ENCODE peak calls at places on chromosomes 13 and 19, in ten cellular contexts. One of them, this sample, is unnamed.

GRCh38 chr13:51241720-51242119 is 19.5 kb downstream of the FAM124A start:
- DNase-seq in CD4-positive, alpha-beta T cell: no peak
- DNase-seq in cardiac muscle cell: no peak
- DNase-seq in GM23338: no peak
- DNase-seq in CD8-positive, alpha-beta T cell: no peak
- DNase-seq in mesothelial cell of epicardium: no peak
- DNase-seq in fibroblast of pulmonary artery: peak
- DNase-seq in cardiac fibroblast: peak
- DNase-seq in nephron progenitor cell: no peak
- DNase-seq in Calu3: no peak
- DNase-seq in this sample: no peak

GRCh38 chr19:17719730-17720486 is 628 bp downstream of the MAP1S start:
- DNase-seq in CD8-positive, alpha-beta T cell: no peak
- DNase-seq in cardiac muscle cell: no peak
- DNase-seq in CD4-positive, alpha-beta T cell: no peak
- DNase-seq in GM23338: peak
- DNase-seq in nephron progenitor cell: no peak
- DNase-seq in mesothelial cell of epicardium: no peak
- DNase-seq in cardiac fibroblast: no peak
- DNase-seq in Calu3: peak
- DNase-seq in fibroblast of pulmonary artery: no peak
- DNase-seq in this sample: peak

GRCh38 chr13:99495478-99496321 is 5.6 kb upstream of the TM9SF2 start:
- DNase-seq in GM23338: no peak
- DNase-seq in CD4-positive, alpha-beta T cell: no peak
- DNase-seq in fibroblast of pulmonary artery: no peak
- DNase-seq in mesothelial cell of epicardium: no peak
- DNase-seq in Calu3: no peak
- DNase-seq in CD8-positive, alpha-beta T cell: no peak
- DNase-seq in nephron progenitor cell: no peak
- DNase-seq in cardiac muscle cell: no peak
- DNase-seq in cardiac fibroblast: no peak
- DNase-seq in this sample: no peak

GRCh38 chr13:98483636-98484288 is 93.1 kb downstream of the STK24 start:
- DNase-seq in cardiac fibroblast: peak
- DNase-seq in CD4-positive, alpha-beta T cell: no peak
- DNase-seq in mesothelial cell of epicardium: no peak
- DNase-seq in CD8-positive, alpha-beta T cell: no peak
- DNase-seq in fibroblast of pulmonary artery: no peak
- DNase-seq in nephron progenitor cell: no peak
- DNase-seq in cardiac muscle cell: no peak
- DNase-seq in Calu3: no peak
- DNase-seq in GM23338: no peak
- DNase-seq in this sample: no peak

GRCh38 chr13:102035969-102036368 is 365.9 kb downstream of the FGF14 start:
- DNase-seq in cardiac fibroblast: no peak
- DNase-seq in mesothelial cell of epicardium: no peak
- DNase-seq in nephron progenitor cell: no peak
- DNase-seq in cardiac muscle cell: no peak
- DNase-seq in GM23338: no peak
- DNase-seq in Calu3: no peak
- DNase-seq in CD8-positive, alpha-beta T cell: no peak
- DNase-seq in CD4-positive, alpha-beta T cell: no peak
- DNase-seq in fibroblast of pulmonary artery: no peak
- DNase-seq in this sample: no peak

GRCh38 chr13:89514534-89515312 is 1832.8 kb upstream of the MIR17HG start:
- DNase-seq in fibroblast of pulmonary artery: peak
- DNase-seq in mesothelial cell of epicardium: no peak
- DNase-seq in cardiac muscle cell: no peak
- DNase-seq in cardiac fibroblast: peak
- DNase-seq in GM23338: peak
- DNase-seq in nephron progenitor cell: no peak
- DNase-seq in CD4-positive, alpha-beta T cell: no peak
- DNase-seq in Calu3: no peak
- DNase-seq in CD8-positive, alpha-beta T cell: no peak
- DNase-seq in this sample: peak

GRCh38 chr19:58053480-58054156 is 5.5 kb upstream of the ZNF135 start:
- DNase-seq in CD8-positive, alpha-beta T cell: no peak
- DNase-seq in cardiac muscle cell: no peak
- DNase-seq in Calu3: no peak
- DNase-seq in fibroblast of pulmonary artery: no peak
- DNase-seq in GM23338: no peak
- DNase-seq in CD4-positive, alpha-beta T cell: no peak
- DNase-seq in mesothelial cell of epicardium: no peak
- DNase-seq in cardiac fibroblast: no peak
- DNase-seq in nephron progenitor cell: no peak
- DNase-seq in this sample: no peak

GRCh38 chr13:38366954-38367645 is 17.4 kb downstream of the UFM1 start:
- DNase-seq in cardiac fibroblast: peak
- DNase-seq in cardiac muscle cell: no peak
- DNase-seq in mesothelial cell of epicardium: no peak
- DNase-seq in nephron progenitor cell: no peak
- DNase-seq in CD8-positive, alpha-beta T cell: no peak
- DNase-seq in CD4-positive, alpha-beta T cell: no peak
- DNase-seq in Calu3: no peak
- DNase-seq in fibroblast of pulmonary artery: peak
- DNase-seq in GM23338: no peak
- DNase-seq in this sample: peak

GRCh38 chr13:105213512-105213911 is 1322.0 kb downstream of the EFNB2 start:
- DNase-seq in cardiac fibroblast: no peak
- DNase-seq in CD8-positive, alpha-beta T cell: no peak
- DNase-seq in Calu3: no peak
- DNase-seq in cardiac muscle cell: no peak
- DNase-seq in nephron progenitor cell: no peak
- DNase-seq in GM23338: peak
- DNase-seq in fibroblast of pulmonary artery: no peak
- DNase-seq in mesothelial cell of epicardium: no peak
- DNase-seq in CD4-positive, alpha-beta T cell: no peak
- DNase-seq in this sample: peak

GRCh38 chr13:67438465-67438864 is 208.3 kb upstream of the PCDH9 start:
- DNase-seq in CD4-positive, alpha-beta T cell: no peak
- DNase-seq in mesothelial cell of epicardium: no peak
- DNase-seq in Calu3: no peak
- DNase-seq in cardiac fibroblast: no peak
- DNase-seq in nephron progenitor cell: no peak
- DNase-seq in GM23338: peak
- DNase-seq in fibroblast of pulmonary artery: no peak
- DNase-seq in CD8-positive, alpha-beta T cell: no peak
- DNase-seq in cardiac muscle cell: peak
- DNase-seq in this sample: no peak
- TF ChIP-seq CTCF in CD4-positive, alpha-beta T cell: no peak
- TF ChIP-seq CTCF in mesothelial cell of epicardium: no peak
- TF ChIP-seq CTCF in Calu3: no peak
- TF ChIP-seq CTCF in cardiac fibroblast: no peak
- TF ChIP-seq CTCF in nephron progenitor cell: no peak
- TF ChIP-seq CTCF in GM23338: peak
- TF ChIP-seq CTCF in fibroblast of pulmonary artery: no peak
- TF ChIP-seq CTCF in CD8-positive, alpha-beta T cell: no peak
- TF ChIP-seq CTCF in cardiac muscle cell: no peak
- TF ChIP-seq CTCF in this sample: no peak

GRCh38 chr13:96020155-96020575 is 33.0 kb downstream of the UGGT2 start:
- DNase-seq in cardiac muscle cell: peak
- DNase-seq in mesothelial cell of epicardium: no peak
- DNase-seq in GM23338: peak
- DNase-seq in fibroblast of pulmonary artery: peak
- DNase-seq in Calu3: peak
- DNase-seq in CD8-positive, alpha-beta T cell: no peak
- DNase-seq in nephron progenitor cell: peak
- DNase-seq in cardiac fibroblast: peak
- DNase-seq in CD4-positive, alpha-beta T cell: no peak
- DNase-seq in this sample: peak
- TF ChIP-seq CTCF in cardiac muscle cell: peak
- TF ChIP-seq CTCF in mesothelial cell of epicardium: peak
- TF ChIP-seq CTCF in GM23338: peak
- TF ChIP-seq CTCF in fibroblast of pulmonary artery: peak
- TF ChIP-seq CTCF in Calu3: no peak
- TF ChIP-seq CTCF in CD8-positive, alpha-beta T cell: no peak
- TF ChIP-seq CTCF in nephron progenitor cell: peak
- TF ChIP-seq CTCF in cardiac fibroblast: peak
- TF ChIP-seq CTCF in CD4-positive, alpha-beta T cell: no peak
- TF ChIP-seq CTCF in this sample: peak

DNA sequence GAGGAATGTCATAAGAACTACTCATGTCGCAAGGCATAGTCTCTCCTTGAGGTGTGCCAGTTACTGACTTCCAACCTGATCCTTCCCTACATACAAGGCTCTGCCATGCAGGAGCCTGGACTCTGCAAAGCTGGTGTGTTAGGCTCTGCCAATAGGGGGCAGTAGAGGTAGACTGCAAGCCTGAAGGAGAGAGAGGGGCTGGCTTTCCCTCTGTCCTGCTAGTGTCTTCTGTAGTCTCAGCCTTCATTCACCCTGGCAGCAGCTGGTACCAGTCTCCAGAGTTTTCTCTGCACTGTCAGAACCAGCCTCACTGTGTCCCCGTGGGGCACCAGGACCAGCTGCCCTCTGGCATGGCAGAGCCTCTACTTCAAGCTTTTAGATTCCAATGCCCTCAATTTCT is 14.5 kb downstream of the SHISA2 start:
- DNase-seq in GM23338: peak
- DNase-seq in cardiac muscle cell: no peak
- DNase-seq in CD4-positive, alpha-beta T cell: no peak
- DNase-seq in cardiac fibroblast: peak
- DNase-seq in mesothelial cell of epicardium: no peak
- DNase-seq in fibroblast of pulmonary artery: no peak
- DNase-seq in nephron progenitor cell: no peak
- DNase-seq in Calu3: no peak
- DNase-seq in CD8-positive, alpha-beta T cell: no peak
- DNase-seq in this sample: peak
- TF ChIP-seq CTCF in GM23338: peak
- TF ChIP-seq CTCF in cardiac muscle cell: peak
- TF ChIP-seq CTCF in CD4-positive, alpha-beta T cell: no peak
- TF ChIP-seq CTCF in cardiac fibroblast: peak
- TF ChIP-seq CTCF in mesothelial cell of epicardium: peak
- TF ChIP-seq CTCF in fibroblast of pulmonary artery: peak
- TF ChIP-seq CTCF in nephron progenitor cell: peak
- TF ChIP-seq CTCF in Calu3: peak
- TF ChIP-seq CTCF in CD8-positive, alpha-beta T cell: peak
- TF ChIP-seq CTCF in this sample: peak

DNA sequence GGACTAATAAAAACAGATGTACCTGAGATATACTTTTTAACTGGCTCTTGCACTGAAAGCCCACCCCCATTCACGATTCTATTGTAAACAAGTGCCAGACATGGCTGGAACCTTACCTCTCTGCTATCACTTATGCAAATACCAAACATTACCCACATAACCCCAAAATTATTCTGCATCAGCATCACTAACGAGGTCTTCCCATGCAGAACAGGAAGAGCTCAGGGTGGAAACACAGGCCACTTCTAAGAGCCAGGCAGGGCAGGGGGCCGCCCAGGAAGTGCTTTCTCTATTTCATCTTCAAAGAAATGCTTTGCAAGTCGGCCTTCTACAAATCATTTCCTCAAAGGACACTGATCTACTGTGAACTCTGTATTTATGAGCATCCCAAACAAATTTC is 7.3 kb downstream of the IRS2 start:
- DNase-seq in CD8-positive, alpha-beta T cell: peak
- DNase-seq in nephron progenitor cell: no peak
- DNase-seq in fibroblast of pulmonary artery: no peak
- DNase-seq in mesothelial cell of epicardium: no peak
- DNase-seq in cardiac muscle cell: no peak
- DNase-seq in Calu3: no peak
- DNase-seq in GM23338: no peak
- DNase-seq in CD4-positive, alpha-beta T cell: no peak
- DNase-seq in cardiac fibroblast: no peak
- DNase-seq in this sample: no peak
- TF ChIP-seq CTCF in CD8-positive, alpha-beta T cell: no peak
- TF ChIP-seq CTCF in nephron progenitor cell: no peak
- TF ChIP-seq CTCF in fibroblast of pulmonary artery: no peak
- TF ChIP-seq CTCF in mesothelial cell of epicardium: no peak
- TF ChIP-seq CTCF in cardiac muscle cell: no peak
- TF ChIP-seq CTCF in Calu3: no peak
- TF ChIP-seq CTCF in GM23338: no peak
- TF ChIP-seq CTCF in CD4-positive, alpha-beta T cell: no peak
- TF ChIP-seq CTCF in cardiac fibroblast: no peak
- TF ChIP-seq CTCF in this sample: no peak

GRCh38 chr13:88005188-88005587 is 334.0 kb downstream of the SLITRK5 start:
- DNase-seq in nephron progenitor cell: no peak
- DNase-seq in cardiac fibroblast: no peak
- DNase-seq in CD8-positive, alpha-beta T cell: no peak
- DNase-seq in cardiac muscle cell: no peak
- DNase-seq in fibroblast of pulmonary artery: no peak
- DNase-seq in GM23338: no peak
- DNase-seq in mesothelial cell of epicardium: no peak
- DNase-seq in CD4-positive, alpha-beta T cell: no peak
- DNase-seq in Calu3: no peak
- DNase-seq in this sample: no peak
- TF ChIP-seq CTCF in nephron progenitor cell: no peak
- TF ChIP-seq CTCF in cardiac fibroblast: no peak
- TF ChIP-seq CTCF in CD8-positive, alpha-beta T cell: no peak
- TF ChIP-seq CTCF in cardiac muscle cell: no peak
- TF ChIP-seq CTCF in fibroblast of pulmonary artery: no peak
- TF ChIP-seq CTCF in GM23338: peak
- TF ChIP-seq CTCF in mesothelial cell of epicardium: no peak
- TF ChIP-seq CTCF in CD4-positive, alpha-beta T cell: no peak
- TF ChIP-seq CTCF in Calu3: no peak
- TF ChIP-seq CTCF in this sample: no peak

GRCh38 chr13:25678398-25678797 is 306.6 kb downstream of the ATP8A2 start:
- DNase-seq in cardiac muscle cell: no peak
- DNase-seq in nephron progenitor cell: no peak
- DNase-seq in CD4-positive, alpha-beta T cell: no peak
- DNase-seq in cardiac fibroblast: no peak
- DNase-seq in Calu3: peak
- DNase-seq in CD8-positive, alpha-beta T cell: no peak
- DNase-seq in fibroblast of pulmonary artery: no peak
- DNase-seq in GM23338: no peak
- DNase-seq in mesothelial cell of epicardium: no peak
- DNase-seq in this sample: no peak
- TF ChIP-seq CTCF in cardiac muscle cell: no peak
- TF ChIP-seq CTCF in nephron progenitor cell: no peak
- TF ChIP-seq CTCF in CD4-positive, alpha-beta T cell: no peak
- TF ChIP-seq CTCF in cardiac fibroblast: no peak
- TF ChIP-seq CTCF in Calu3: no peak
- TF ChIP-seq CTCF in CD8-positive, alpha-beta T cell: no peak
- TF ChIP-seq CTCF in fibroblast of pulmonary artery: no peak
- TF ChIP-seq CTCF in GM23338: peak
- TF ChIP-seq CTCF in mesothelial cell of epicardium: no peak
- TF ChIP-seq CTCF in this sample: no peak

GRCh38 chr19:5138606-5139594 is 170.0 kb downstream of the KDM4B start:
- DNase-seq in fibroblast of pulmonary artery: peak
- DNase-seq in Calu3: no peak
- DNase-seq in cardiac fibroblast: peak
- DNase-seq in mesothelial cell of epicardium: no peak
- DNase-seq in CD8-positive, alpha-beta T cell: peak
- DNase-seq in GM23338: no peak
- DNase-seq in CD4-positive, alpha-beta T cell: peak
- DNase-seq in cardiac muscle cell: no peak
- DNase-seq in nephron progenitor cell: no peak
- DNase-seq in this sample: peak
- TF ChIP-seq CTCF in fibroblast of pulmonary artery: no peak
- TF ChIP-seq CTCF in Calu3: no peak
- TF ChIP-seq CTCF in cardiac fibroblast: no peak
- TF ChIP-seq CTCF in mesothelial cell of epicardium: no peak
- TF ChIP-seq CTCF in CD8-positive, alpha-beta T cell: peak
- TF ChIP-seq CTCF in GM23338: no peak
- TF ChIP-seq CTCF in CD4-positive, alpha-beta T cell: no peak
- TF ChIP-seq CTCF in cardiac muscle cell: peak
- TF ChIP-seq CTCF in nephron progenitor cell: no peak
- TF ChIP-seq CTCF in this sample: no peak

This sample was measured in mammary epithelial cell.